ENCODE peak calls at places on chromosome 18, in eight cellular contexts. S is SK-N-SH, E is GM12878, R is left ventricle myocardium inferior, Z is adrenal gland, N is AG09309, B is psoas muscle, V is transverse colon. O is an unnamed sample.

GRCh38 chr18:78790960-78791359 is 188.7 kb upstream of the SALL3 start:
- DNase-seq in S (no peak), E (no peak), R (no peak), Z (no peak), N (no peak), B (no peak), V (no peak), O (no peak)

GRCh38 chr18:73617981-73618380 is 529.7 kb downstream of the FBXO15 start:
- DNase-seq in S (no peak), E (no peak), R (no peak), Z (no peak), N (no peak), B (no peak), V (no peak), O (no peak)

GRCh38 chr18:3397786-3398185 is 52.2 kb upstream of the TGIF1 start:
- DNase-seq in S (no peak), E (no peak), R (no peak), Z (no peak), N (no peak), B (no peak), V (no peak), O (no peak)

GRCh38 chr18:9319333-9319732 is 15.2 kb upstream of the TWSG1 start:
- DNase-seq in S (no peak), E (no peak), R (no peak), Z (no peak), N (no peak), B (no peak), V (no peak), O (no peak)

GRCh38 chr18:55500316-55501086 is 87.5 kb downstream of the TCF4 start:
- DNase-seq in S (no peak), E (no peak), R (no peak), Z (no peak), N (peak; percentile 78), B (no peak), V (no peak), O (no peak)

GRCh38 chr18:9824474-9824832 is 61.3 kb upstream of the TXNDC2 start:
- DNase-seq in S (no peak), E (no peak), R (no peak), Z (peak; percentile 58), N (peak; percentile 68), B (no peak), V (no peak), O (peak; percentile 87)

GRCh38 chr18:77884454-77884853 is 634.8 kb downstream of the GALR1 start:
- DNase-seq in S (no peak), E (no peak), R (no peak), Z (no peak), N (no peak), B (no peak), V (no peak), O (no peak)

GRCh38 chr18:55859116-55859515 is 271.1 kb upstream of the TCF4 start:
- DNase-seq in S (no peak), E (no peak), R (no peak), Z (no peak), N (no peak), B (no peak), V (no peak), O (no peak)

GRCh38 chr18:27483266-27483665 is 298.2 kb upstream of the CHST9 start:
- DNase-seq in S (no peak), E (no peak), R (no peak), Z (no peak), N (no peak), B (no peak), V (no peak), O (no peak)

GRCh38 chr18:23226930-23227728 is 91.8 kb downstream of the CABLES1 start:
- DNase-seq in S (no peak), E (no peak), R (peak; percentile 65), Z (peak; percentile 25), N (peak; percentile 55), B (peak; percentile 65), V (no peak), O (no peak)

GRCh38 chr18:25434771-25435461 is 83.0 kb upstream of the ZNF521 start:
- DNase-seq in S (no peak), E (no peak), R (no peak), Z (no peak), N (no peak), B (no peak), V (no peak), O (no peak)

GRCh38 chr18:8288447-8289213 is 320.6 kb upstream of the RAB12 start:
- DNase-seq in S (no peak), E (no peak), R (no peak), Z (peak; percentile 71), N (no peak), B (no peak), V (no peak), O (peak; percentile 89)

GRCh38 chr18:61285777-61286176 is 47.5 kb upstream of the CDH20 start:
- DNase-seq in S (no peak), E (no peak), R (no peak), Z (no peak), N (no peak), B (no peak), V (no peak), O (no peak)

GRCh38 chr18:53764086-53764485 is 460.4 kb downstream of the MBD2 start:
- DNase-seq in S (no peak), E (no peak), R (no peak), Z (no peak), N (no peak), B (no peak), V (no peak), O (no peak)

GRCh38 chr18:50315100-50315871 is 27.8 kb upstream of the CXXC1 start:
- DNase-seq in S (no peak), E (peak; percentile 97), R (no peak), Z (no peak), N (no peak), B (no peak), V (no peak), O (no peak)

GRCh38 chr18:55861266-55861665 is 273.3 kb upstream of the TCF4 start:
- DNase-seq in S (no peak), E (no peak), R (no peak), Z (no peak), N (no peak), B (no peak), V (no peak), O (peak; percentile 5)

GRCh38 chr18:48834421-48835011 is 116.2 kb downstream of the SMAD7 start:
- DNase-seq in S (no peak), E (peak; percentile 81), R (peak; percentile 63), Z (peak; percentile 94), N (peak; percentile 86), B (peak; percentile 78), V (peak; percentile 69), O (peak; percentile 46)

GRCh38 chr18:60675801-60676200 is 303.2 kb upstream of the MC4R start:
- DNase-seq in S (no peak), E (no peak), R (no peak), Z (no peak), N (no peak), B (no peak), V (no peak), O (no peak)

GRCh38 chr18:74242451-74243096 is 49.2 kb downstream of the CYB5A start:
- DNase-seq in S (no peak), E (no peak), R (no peak), Z (peak; percentile 29), N (no peak), B (no peak), V (no peak), O (no peak)

DNA sequence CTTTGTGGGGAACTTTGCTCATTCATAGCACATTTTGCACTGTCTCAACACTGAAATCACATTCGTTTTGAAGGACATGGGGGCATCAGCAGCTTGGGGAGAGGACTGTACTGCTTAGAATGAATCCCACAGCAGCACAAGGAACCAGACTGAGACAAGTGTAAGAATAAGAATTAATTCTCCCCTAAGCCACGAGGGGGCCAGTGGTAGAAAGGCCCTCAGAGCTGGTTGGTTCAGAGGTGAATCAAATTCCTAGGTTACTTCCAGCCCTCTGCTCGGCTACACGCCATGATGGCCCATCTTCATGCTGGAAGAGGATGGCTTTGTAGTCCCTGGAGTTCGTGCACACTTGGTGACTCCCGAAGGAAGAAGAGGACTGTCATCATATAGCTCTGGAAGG is 12.0 kb upstream of the MC5R start:
- DNase-seq in S (no peak), E (no peak), R (no peak), Z (no peak), N (no peak), B (no peak), V (no peak), O (no peak)
- TF ChIP-seq CTCF in S (peak; percentile 38), E (no peak), R (no peak), Z (peak; percentile 10), N (peak; percentile 34), B (no peak), V (no peak), O (no peak)

GRCh38 chr18:63071566-63072175 is 247.9 kb downstream of the BCL2 start:
- DNase-seq in S (no peak), E (no peak), R (no peak), Z (no peak), N (no peak), B (no peak), V (no peak), O (no peak)
- H3K4me3 ChIP-seq in S (no peak overlapping the region), E (no peak overlapping the region), R (no peak overlapping the region), Z (no peak overlapping the region), N (no peak overlapping the region), B (no peak overlapping the region), V (no peak overlapping the region), O (no peak overlapping the region)

DNA sequence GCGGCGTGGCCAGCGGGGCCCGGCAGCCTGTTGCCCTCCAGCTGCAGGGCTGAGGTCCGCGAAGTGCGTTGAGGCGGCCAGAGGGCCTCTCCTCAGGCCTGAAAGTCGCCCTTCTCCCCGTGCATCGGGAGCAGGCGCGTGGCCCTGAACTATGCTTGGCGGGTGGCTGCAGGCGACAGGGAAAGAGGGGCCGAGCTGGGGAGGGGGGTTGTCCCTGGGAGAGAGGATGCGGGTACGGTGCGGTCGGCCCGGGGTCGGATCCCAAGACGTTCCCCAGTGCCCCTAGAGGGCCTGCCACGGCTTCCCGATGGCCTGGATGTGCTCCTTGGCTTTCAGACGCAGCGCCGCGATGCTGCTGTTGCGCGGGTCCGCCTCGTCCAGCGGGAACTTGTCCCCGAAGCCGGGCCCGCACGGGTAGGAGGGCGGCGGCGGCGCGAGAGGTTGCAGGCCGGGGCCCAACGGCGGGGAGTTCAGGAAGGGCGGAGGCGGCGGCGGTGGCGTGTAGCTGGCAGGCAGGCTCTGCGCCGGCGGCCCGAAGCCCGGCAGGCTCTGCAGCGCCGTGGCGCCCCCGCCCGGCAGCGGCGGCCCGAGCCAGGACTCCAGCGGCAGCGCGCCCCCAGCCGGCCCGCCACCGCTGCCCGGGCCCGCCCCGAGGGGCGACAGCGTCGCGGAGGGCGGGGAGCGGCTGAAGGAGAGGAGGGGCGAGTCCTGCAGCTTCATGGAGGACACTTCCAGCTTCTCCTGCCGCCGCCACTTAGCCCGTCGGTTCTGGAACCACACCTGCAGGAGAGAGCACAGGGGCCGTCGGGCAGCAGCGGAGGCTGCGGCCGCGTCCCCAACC is 4.3 kb downstream of the RAX start:
- DNase-seq in S (peak; percentile 93), E (no peak), R (peak; percentile 29), Z (no peak), N (no peak), B (no peak), V (no peak), O (peak; percentile 30)
- TF ChIP-seq CTCF in S (no peak), E (peak; percentile 23), R (peak; percentile 18), Z (peak; percentile 28), N (no peak), B (peak; percentile 10), V (no peak), O (peak; percentile 10)

DNA sequence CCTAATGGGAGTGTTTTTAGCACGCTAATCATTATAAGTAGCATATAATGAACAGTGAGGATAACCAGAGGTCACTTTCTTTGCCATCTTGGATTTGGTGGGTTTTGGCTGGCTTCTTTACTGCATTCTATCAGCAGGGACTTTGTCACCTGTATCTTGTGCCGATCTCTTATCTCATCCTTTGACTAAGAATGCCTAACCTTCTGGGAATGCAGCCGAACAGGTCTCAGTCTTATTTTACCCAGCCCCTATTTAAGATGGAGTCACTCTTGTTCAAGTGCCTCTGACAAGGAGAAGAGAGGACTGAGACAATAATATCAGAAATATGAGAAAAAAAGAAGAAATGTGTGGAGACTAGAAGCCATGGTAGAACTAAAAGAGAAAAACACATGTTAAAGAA is 276.4 kb downstream of the TMX3 start:
- DNase-seq in S (no peak), E (no peak), R (no peak), Z (no peak), N (no peak), B (no peak), V (no peak), O (no peak)
- H3K4me3 ChIP-seq in S (no peak overlapping the region), E (no peak overlapping the region), R (no peak overlapping the region), Z (no peak overlapping the region), N (no peak overlapping the region), B (no peak overlapping the region), V (no peak overlapping the region), O (no peak overlapping the region)

O was measured in thyroid gland.